ENCODE peak calls at places on chromosomes 7 and 10, in seven cellular contexts. R is HL-60, Y is breast epithelium, V is upper lobe of left lung, X is HCT116, O is stomach, U is sigmoid colon. Z is an unnamed sample.

GRCh38 chr10:112588225-112588990 is 141.4 kb downstream of the VTI1A start:
- DNase-seq in R (no peak), Y (no peak), V (no peak), X (no peak), O (no peak), U (no peak), Z (no peak)

GRCh38 chr10:73117976-73118743 is 7.9 kb downstream of the NUDT13 start:
- DNase-seq in R (no peak), Y (no peak), V (no peak), X (peak), O (no peak), U (no peak), Z (no peak)

GRCh38 chr7:73988197-73988596 is 39.8 kb upstream of the ELN start:
- DNase-seq in R (no peak), Y (no peak), V (no peak), X (no peak), O (no peak), U (no peak), Z (no peak)

GRCh38 chr7:15720849-15721471 is 34.5 kb upstream of the MEOX2 start:
- DNase-seq in R (peak), Y (no peak), V (no peak), X (peak), O (no peak), U (peak), Z (no peak)

GRCh38 chr10:30775779-30776591 is 146.4 kb upstream of the LYZL2 start:
- DNase-seq in R (no peak), Y (no peak), V (no peak), X (no peak), O (no peak), U (peak), Z (no peak)

GRCh38 chr7:46244752-46245151 is 323.7 kb upstream of the IGFBP3 start:
- DNase-seq in R (no peak), Y (no peak), V (no peak), X (no peak), O (no peak), U (no peak), Z (no peak)

GRCh38 chr10:11113156-11113555 is 95.5 kb downstream of the CELF2 start:
- DNase-seq in R (peak), Y (no peak), V (no peak), X (no peak), O (no peak), U (no peak), Z (no peak)

GRCh38 chr7:73972614-73973013 is 55.4 kb upstream of the ELN start:
- DNase-seq in R (no peak), Y (no peak), V (peak), X (no peak), O (peak), U (no peak), Z (no peak)

GRCh38 chr10:49116509-49117365 is 1.4 kb upstream of the VSTM4 start:
- DNase-seq in R (no peak), Y (no peak), V (no peak), X (no peak), O (no peak), U (no peak), Z (no peak)

GRCh38 chr10:123429631-123430257 is 236.4 kb upstream of the GPR26 start:
- DNase-seq in R (no peak), Y (no peak), V (no peak), X (no peak), O (no peak), U (no peak), Z (no peak)

GRCh38 chr7:620885-621284 is 101.2 kb upstream of the PDGFA start:
- DNase-seq in R (no peak), Y (no peak), V (no peak), X (no peak), O (no peak), U (no peak), Z (no peak)

GRCh38 chr7:98214811-98215321 is 3.6 kb downstream of the BHLHA15 start:
- DNase-seq in R (no peak), Y (peak), V (no peak), X (no peak), O (no peak), U (peak), Z (no peak)

GRCh38 chr7:112437038-112437437 is 13.2 kb upstream of the IFRD1 start:
- DNase-seq in R (no peak), Y (no peak), V (no peak), X (no peak), O (no peak), U (no peak), Z (no peak)

GRCh38 chr10:44539178-44539577 is 154.3 kb upstream of the CXCL12 start:
- DNase-seq in R (no peak), Y (no peak), V (no peak), X (no peak), O (no peak), U (no peak), Z (no peak)

GRCh38 chr7:5282464-5283316 is at the start of gene SLC29A4:
- DNase-seq in R (no peak), Y (no peak), V (peak), X (peak), O (peak), U (no peak), Z (peak)

GRCh38 chr7:1229956-1230355 is 2.7 kb upstream of the UNCX start:
- DNase-seq in R (no peak), Y (no peak), V (no peak), X (no peak), O (no peak), U (no peak), Z (no peak)

GRCh38 chr7:157405914-157406810 is 69.4 kb downstream of the DNAJB6 start:
- DNase-seq in R (no peak), Y (no peak), V (no peak), X (no peak), O (no peak), U (peak), Z (no peak)

GRCh38 chr10:18231480-18231879 is 91.3 kb downstream of the CACNB2 start:
- DNase-seq in R (no peak), Y (no peak), V (no peak), X (no peak), O (no peak), U (no peak), Z (no peak)

GRCh38 chr10:16986406-16987128 is 143.0 kb downstream of the CUBN start:
- DNase-seq in R (no peak), Y (no peak), V (no peak), X (no peak), O (no peak), U (no peak), Z (peak)

GRCh38 chr7:111903016-111903415 is 303.2 kb downstream of the DOCK4 start:
- DNase-seq in R (no peak), Y (no peak), V (no peak), X (no peak), O (no peak), U (no peak), Z (no peak)

GRCh38 chr7:44486693-44487092 is 3.8 kb downstream of the NUDCD3 start:
- DNase-seq in R (peak), Y (no peak), V (peak), X (no peak), O (peak), U (no peak), Z (no peak)

GRCh38 chr10:71757450-71757918 is 15.8 kb downstream of the VSIR start:
- DNase-seq in R (no peak), Y (no peak), V (no peak), X (no peak), O (no peak), U (no peak), Z (no peak)

GRCh38 chr7:130490888-130491771 is 755 bp upstream of the MEST start:
- DNase-seq in R (no peak), Y (no peak), V (no peak), X (no peak), O (peak), U (peak), Z (peak)

GRCh38 chr10:17113346-17113745 is 16.3 kb downstream of the CUBN start:
- DNase-seq in R (no peak), Y (no peak), V (no peak), X (no peak), O (no peak), U (no peak), Z (no peak)

GRCh38 chr10:93215312-93215711 is 141.6 kb downstream of the CYP26A1 start:
- DNase-seq in R (no peak), Y (no peak), V (no peak), X (no peak), O (no peak), U (no peak), Z (no peak)

GRCh38 chr7:98619450-98620321 is 2.6 kb downstream of the NPTX2 start:
- DNase-seq in R (no peak), Y (no peak), V (peak), X (no peak), O (peak), U (no peak), Z (no peak)

GRCh38 chr10:59360605-59361515 is 1.5 kb downstream of the FAM13C start:
- DNase-seq in R (no peak), Y (no peak), V (no peak), X (no peak), O (no peak), U (no peak), Z (peak)

GRCh38 chr7:152369518-152369917 is 66.3 kb downstream of the KMT2C start:
- DNase-seq in R (no peak), Y (no peak), V (no peak), X (no peak), O (no peak), U (no peak), Z (no peak)

GRCh38 chr10:12194752-12195271 is 879 bp downstream of the NUDT5 start:
- DNase-seq in R (peak), Y (no peak), V (peak), X (no peak), O (peak), U (peak), Z (peak)

GRCh38 chr7:98956937-98957336 is 78.6 kb downstream of the TRRAP start:
- DNase-seq in R (no peak), Y (no peak), V (no peak), X (no peak), O (no peak), U (no peak), Z (no peak)

GRCh38 chr10:8967004-8967530 is 912.6 kb downstream of the GATA3 start:
- DNase-seq in R (no peak), Y (no peak), V (no peak), X (no peak), O (no peak), U (no peak), Z (no peak)

GRCh38 chr7:78472519-78472918 is 673.9 kb downstream of the PHTF2 start:
- DNase-seq in R (no peak), Y (no peak), V (no peak), X (no peak), O (no peak), U (no peak), Z (no peak)

GRCh38 chr7:54529568-54529967 is 12.6 kb upstream of the VSTM2A start:
- DNase-seq in R (no peak), Y (no peak), V (no peak), X (no peak), O (no peak), U (no peak), Z (no peak)

GRCh38 chr7:100132697-100133137 is 6.0 kb downstream of the MBLAC1 start:
- DNase-seq in R (peak), Y (no peak), V (peak), X (no peak), O (peak), U (no peak), Z (peak)

GRCh38 chr7:137879357-137880158 is 32.8 kb upstream of the DGKI start:
- DNase-seq in R (peak), Y (no peak), V (no peak), X (no peak), O (no peak), U (peak), Z (no peak)

GRCh38 chr7:116185450-116185849 is 24.9 kb upstream of the TES start:
- DNase-seq in R (no peak), Y (no peak), V (no peak), X (no peak), O (no peak), U (no peak), Z (no peak)

GRCh38 chr10:82211331-82211730 is 336.3 kb downstream of the NRG3 start:
- DNase-seq in R (no peak), Y (no peak), V (no peak), X (no peak), O (no peak), U (no peak), Z (no peak)

GRCh38 chr10:45144666-45145065 is 143.9 kb downstream of the ZNF22 start:
- DNase-seq in R (no peak), Y (no peak), V (no peak), X (no peak), O (no peak), U (no peak), Z (no peak)

GRCh38 chr7:136348542-136348941 is 371.4 kb upstream of the MTPN start:
- DNase-seq in R (no peak), Y (no peak), V (no peak), X (no peak), O (no peak), U (no peak), Z (no peak)

GRCh38 chr10:3538850-3539531 is 246.0 kb downstream of the KLF6 start:
- DNase-seq in R (no peak), Y (no peak), V (peak), X (no peak), O (peak), U (peak), Z (peak)
- TF ChIP-seq POLR2AphosphoS5 in R (no peak), Y (peak), V (peak), X (no peak), O (peak), U (peak), Z (peak)

GRCh38 chr10:79264942-79265341 is 82.3 kb upstream of the PPIF start:
- DNase-seq in R (no peak), Y (peak), V (no peak), X (no peak), O (no peak), U (no peak), Z (peak)
- H3K27ac ChIP-seq in R (no peak), Y (peak), V (peak), X (no peak), O (peak), U (peak), Z (peak)

DNA sequence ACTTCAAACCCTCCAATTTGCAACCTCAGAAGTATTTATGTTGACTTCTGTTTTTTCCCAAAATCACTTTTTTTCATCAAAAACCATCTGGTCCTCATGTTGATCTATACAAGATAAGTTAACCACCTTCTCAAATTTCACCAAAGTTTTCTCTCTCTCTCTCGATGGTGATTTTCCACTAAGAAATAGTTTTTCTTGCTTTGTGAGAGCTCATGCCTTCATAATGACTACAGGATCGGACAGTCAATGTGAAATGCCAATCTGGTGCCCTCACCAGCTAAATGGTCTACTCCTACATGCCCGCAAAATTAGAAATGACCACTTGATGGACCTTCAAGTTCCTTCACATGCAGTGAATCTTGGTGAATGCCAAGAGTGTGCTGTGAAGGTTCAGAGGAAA is 40.4 kb downstream of the CNNM1 start:
- DNase-seq in R (no peak), Y (no peak), V (no peak), X (no peak), O (no peak), U (no peak), Z (no peak)
- TF ChIP-seq POLR2AphosphoS5 in R (no peak), Y (no peak), V (no peak), X (no peak), O (no peak), U (no peak), Z (no peak)

DNA sequence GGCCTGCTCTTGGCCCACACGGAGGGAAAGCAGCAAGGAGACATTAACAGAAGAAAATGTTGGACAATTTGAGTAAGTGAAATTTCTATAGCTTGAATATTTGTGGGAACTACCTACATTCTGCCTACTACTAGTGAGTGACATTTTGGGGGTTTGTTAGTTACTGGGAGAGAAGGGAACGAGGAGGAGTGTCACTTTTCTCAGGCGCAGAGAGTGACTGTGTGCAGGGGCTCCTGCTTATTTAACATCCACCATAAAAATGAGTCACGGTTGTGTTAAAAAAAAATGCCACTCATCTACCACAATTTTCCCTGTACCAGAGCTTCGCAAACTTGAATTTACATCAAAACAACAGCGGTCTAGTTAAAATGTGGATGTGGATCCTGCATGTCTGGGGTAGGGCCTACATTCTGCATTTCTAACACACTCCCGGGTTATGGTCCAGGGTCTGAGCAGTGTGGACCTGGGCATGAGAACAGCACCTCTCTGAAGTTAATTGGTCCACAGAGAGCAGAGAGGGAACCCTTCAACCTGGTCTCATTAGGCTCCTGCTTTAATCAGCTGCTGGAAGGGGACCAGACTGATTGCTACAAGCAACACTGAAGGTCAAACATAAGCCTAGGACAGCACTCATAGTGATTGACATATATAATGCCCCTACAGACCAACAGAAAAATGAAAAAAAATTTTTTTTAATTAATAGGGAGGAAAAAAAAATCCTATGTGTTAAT is 41.4 kb downstream of the ICA1 start:
- DNase-seq in R (no peak), Y (no peak), V (no peak), X (no peak), O (no peak), U (no peak), Z (no peak)
- H3K27ac ChIP-seq in R (no peak), Y (no peak), V (no peak), X (no peak), O (no peak), U (no peak), Z (no peak)

GRCh38 chr10:70135684-70136083 is 3.1 kb upstream of the AIFM2 start:
- DNase-seq in R (peak), Y (peak), V (peak), X (no peak), O (peak), U (peak), Z (no peak)

GRCh38 chr10:70131560-70131937 is 1.1 kb downstream of the AIFM2 start:
- DNase-seq in R (no peak), Y (no peak), V (no peak), X (no peak), O (no peak), U (peak), Z (no peak)

GRCh38 chr10:70130878-70131559 is 1.6 kb downstream of the AIFM2 start:
- DNase-seq in R (no peak), Y (peak), V (peak), X (no peak), O (no peak), U (peak), Z (no peak)

GRCh38 chr10:70135046-70135445 is 2.4 kb upstream of the AIFM2 start:
- DNase-seq in R (no peak), Y (peak), V (peak), X (no peak), O (peak), U (peak), Z (no peak)

DNA sequence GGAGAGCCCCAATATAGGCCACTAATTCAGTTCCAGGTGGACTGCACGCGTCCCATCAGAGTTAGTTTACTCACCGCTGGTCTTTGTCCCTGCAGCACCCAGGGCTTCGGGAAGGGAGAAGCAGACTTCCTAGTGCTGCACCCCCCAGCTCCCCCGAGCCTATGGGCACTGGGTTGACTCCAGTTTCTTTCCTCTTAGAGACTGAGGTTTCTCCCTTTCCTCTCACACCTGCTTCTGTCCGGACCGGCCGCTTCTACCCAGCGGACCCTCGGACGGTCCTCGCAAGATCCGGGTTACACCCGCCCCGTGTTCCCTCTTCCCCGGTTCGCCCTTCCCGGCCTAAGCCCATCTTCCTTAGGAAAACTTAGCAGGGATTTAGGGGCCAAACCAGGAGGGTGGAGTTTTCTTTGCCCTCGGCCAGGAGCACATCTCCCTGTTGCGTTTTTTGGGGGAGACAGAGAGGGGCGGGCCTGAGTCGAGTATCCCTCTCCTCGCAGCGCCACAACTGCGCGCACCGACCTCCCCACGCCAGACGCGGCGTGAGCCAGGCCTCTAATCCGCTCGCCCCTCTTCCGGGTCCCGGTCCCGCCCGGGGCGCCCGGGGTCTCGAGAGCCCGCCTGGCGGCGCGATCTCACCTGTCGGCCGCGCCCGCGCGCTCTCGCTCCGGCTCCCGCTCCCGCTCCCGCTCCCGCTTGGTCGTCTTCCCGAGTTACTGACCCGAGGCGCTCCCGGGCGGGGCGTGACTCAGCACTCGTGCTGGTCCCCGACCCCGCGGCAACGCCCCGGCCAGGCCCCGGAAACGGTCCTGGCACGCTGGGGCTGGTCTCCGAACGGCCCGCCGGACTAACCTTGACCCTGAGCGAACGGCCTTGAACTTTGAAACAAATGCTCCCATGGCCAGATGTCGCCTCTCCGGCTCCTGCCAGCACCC is at the start of gene AIFM2:
- DNase-seq in R (no peak), Y (peak), V (peak), X (peak), O (peak), U (peak), Z (peak)
- TF ChIP-seq POLR2AphosphoS5 in R (no peak), Y (peak), V (peak), X (peak), O (peak), U (peak), Z (peak)

DNA sequence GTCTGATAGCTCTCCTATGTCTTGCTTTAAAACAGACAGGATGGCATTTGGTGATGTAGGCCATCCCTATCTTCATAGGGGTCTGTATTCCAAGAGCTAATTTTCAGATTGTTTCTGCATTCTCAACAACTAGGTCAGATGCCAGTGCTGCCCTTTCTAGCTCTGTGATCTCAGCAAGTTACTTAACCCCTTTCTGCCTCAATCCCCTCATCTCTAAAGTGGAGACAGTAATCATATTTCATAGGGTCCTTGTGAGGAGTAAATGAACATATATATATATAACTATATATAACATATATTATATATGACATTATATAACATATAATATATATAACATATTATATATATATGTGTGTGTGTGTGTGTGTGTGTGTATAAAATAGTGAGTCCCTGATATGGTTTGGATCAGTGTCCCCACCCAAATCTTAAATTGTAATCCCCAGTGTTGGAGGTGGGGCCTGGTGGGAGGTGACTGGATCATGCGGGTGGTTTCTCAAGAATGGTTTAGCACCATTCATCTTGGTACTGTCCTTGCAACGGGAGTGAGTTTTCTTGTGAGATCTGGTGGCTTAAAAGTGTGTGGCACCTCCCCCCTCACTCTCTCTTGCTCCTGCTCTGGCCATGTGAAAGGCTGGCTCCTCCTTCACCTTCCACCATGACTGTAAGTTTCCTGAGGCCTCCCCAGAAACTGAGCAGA is 45.2 kb downstream of the HIPK2 start:
- DNase-seq in R (no peak), Y (no peak), V (no peak), X (no peak), O (no peak), U (no peak), Z (no peak)
- H3K27ac ChIP-seq in R (peak), Y (peak), V (peak), X (peak), O (peak), U (peak), Z (peak)

Z was measured in prostate gland.